ENCODE peak calls at places on chromosomes 7 and 10, in six cellular contexts. U is endothelial cell of umbilical vein, L is HepG2, W is fibroblast of lung, P is GM23248, S is GM23338. F is an unnamed sample. For H3K4me1, the result is how much of the 10 kb centered on the place peaks cover.

GRCh38 chr10:4240641-4241197 is 455.7 kb upstream of the KLF6 start:
- DNase-seq in U (peak), L (no peak), W (peak), P (peak), S (no peak), F (no peak)

GRCh38 chr7:156046031-156046560 is 233.8 kb upstream of the SHH start:
- DNase-seq in U (no peak), L (no peak), W (no peak), P (no peak), S (no peak), F (no peak)

GRCh38 chr7:66454600-66455225 is 174.0 kb upstream of the KCTD7 start:
- DNase-seq in U (no peak), L (no peak), W (no peak), P (no peak), S (no peak), F (no peak)

GRCh38 chr10:8048281-8049008 is 6.0 kb upstream of the GATA3 start:
- DNase-seq in U (no peak), L (no peak), W (no peak), P (no peak), S (peak), F (no peak)

GRCh38 chr7:137453356-137453755 is 109.8 kb upstream of the PTN start:
- DNase-seq in U (no peak), L (no peak), W (no peak), P (no peak), S (no peak), F (no peak)

GRCh38 chr7:95435422-95435780 is 573 bp upstream of the PON2 start:
- DNase-seq in U (no peak), L (no peak), W (no peak), P (no peak), S (no peak), F (no peak)

GRCh38 chr10:31615129-31615528 is 296.1 kb downstream of the ZEB1 start:
- DNase-seq in U (no peak), L (no peak), W (no peak), P (no peak), S (no peak), F (no peak)

GRCh38 chr10:86254526-86255174 is 111.9 kb downstream of the GRID1 start:
- DNase-seq in U (no peak), L (no peak), W (no peak), P (peak), S (no peak), F (peak)

GRCh38 chr7:87113077-87113476 is 39.2 kb upstream of the DMTF1 start:
- DNase-seq in U (no peak), L (no peak), W (peak), P (peak), S (no peak), F (no peak)

GRCh38 chr7:16583834-16584233 is 57.2 kb downstream of the LRRC72 start:
- DNase-seq in U (no peak), L (no peak), W (no peak), P (no peak), S (no peak), F (no peak)

GRCh38 chr7:149670288-149670687 is 103.1 kb downstream of the ZNF467 start:
- DNase-seq in U (peak), L (no peak), W (peak), P (peak), S (no peak), F (no peak)

GRCh38 chr7:21134631-21135030 is 293.3 kb upstream of the SP4 start:
- DNase-seq in U (no peak), L (no peak), W (no peak), P (no peak), S (no peak), F (no peak)

GRCh38 chr7:40654171-40654570 is 519.4 kb downstream of the SUGCT start:
- DNase-seq in U (no peak), L (no peak), W (no peak), P (no peak), S (no peak), F (no peak)

GRCh38 chr7:1312098-1313070 is 79.7 kb downstream of the UNCX start:
- DNase-seq in U (no peak), L (no peak), W (no peak), P (no peak), S (no peak), F (peak)

GRCh38 chr7:71477441-71477840 is 345.5 kb downstream of the GALNT17 start:
- DNase-seq in U (no peak), L (no peak), W (no peak), P (peak), S (no peak), F (no peak)

GRCh38 chr7:69728299-69728698 is 130.0 kb downstream of the AUTS2 start:
- DNase-seq in U (no peak), L (no peak), W (peak), P (peak), S (no peak), F (no peak)
- H3K4me1 ChIP-seq in U (under half), L (under half), W (under half), P (under half), S (under half), F (under half)

GRCh38 chr7:101134399-101134980 is 7.6 kb downstream of the SERPINE1 start:
- DNase-seq in U (peak), L (no peak), W (peak), P (peak), S (no peak), F (no peak)

GRCh38 chr7:101129603-101130117 is 2.8 kb downstream of the SERPINE1 start:
- DNase-seq in U (no peak), L (no peak), W (no peak), P (peak), S (no peak), F (no peak)

GRCh38 chr7:101137651-101138148 is 10.8 kb downstream of the SERPINE1 start:
- DNase-seq in U (no peak), L (no peak), W (no peak), P (peak), S (no peak), F (peak)

GRCh38 chr7:101138149-101138870 is 11.4 kb downstream of the SERPINE1 start:
- DNase-seq in U (peak), L (peak), W (peak), P (peak), S (peak), F (peak)

GRCh38 chr7:101133621-101134398 is 6.9 kb downstream of the SERPINE1 start:
- DNase-seq in U (no peak), L (no peak), W (peak), P (peak), S (no peak), F (peak)
- TF ChIP-seq EZH2 in U (no peak), L (no peak), W (no peak), P (no peak), S (no peak), F (no peak)

GRCh38 chr7:36393826-36394225 is 4.2 kb downstream of the ANLN start:
- DNase-seq in U (no peak), L (peak), W (no peak), P (no peak), S (peak), F (no peak)
- H2AFZ ChIP-seq in U (no peak), L (no peak), W (peak), P (peak), S (no peak), F (no peak)

GRCh38 chr7:122766593-122766992 is 63.9 kb upstream of the RNF148 start:
- DNase-seq in U (no peak), L (no peak), W (no peak), P (no peak), S (no peak), F (no peak)
- H3K4me1 ChIP-seq in U (under half), L (under half), W (under half), P (under half), S (under half), F (under half)

GRCh38 chr7:36637417-36637816 is 86.9 kb downstream of the AOAH start:
- DNase-seq in U (no peak), L (no peak), W (no peak), P (no peak), S (no peak), F (no peak)

GRCh38 chr7:36630112-36630650 is 94.1 kb downstream of the AOAH start:
- DNase-seq in U (no peak), L (no peak), W (peak), P (no peak), S (no peak), F (no peak)

GRCh38 chr7:36638586-36639265 is 85.6 kb downstream of the AOAH start:
- DNase-seq in U (no peak), L (no peak), W (no peak), P (no peak), S (no peak), F (no peak)

GRCh38 chr7:36638140-36638539 is 86.2 kb downstream of the AOAH start:
- DNase-seq in U (no peak), L (no peak), W (no peak), P (no peak), S (no peak), F (no peak)

DNA sequence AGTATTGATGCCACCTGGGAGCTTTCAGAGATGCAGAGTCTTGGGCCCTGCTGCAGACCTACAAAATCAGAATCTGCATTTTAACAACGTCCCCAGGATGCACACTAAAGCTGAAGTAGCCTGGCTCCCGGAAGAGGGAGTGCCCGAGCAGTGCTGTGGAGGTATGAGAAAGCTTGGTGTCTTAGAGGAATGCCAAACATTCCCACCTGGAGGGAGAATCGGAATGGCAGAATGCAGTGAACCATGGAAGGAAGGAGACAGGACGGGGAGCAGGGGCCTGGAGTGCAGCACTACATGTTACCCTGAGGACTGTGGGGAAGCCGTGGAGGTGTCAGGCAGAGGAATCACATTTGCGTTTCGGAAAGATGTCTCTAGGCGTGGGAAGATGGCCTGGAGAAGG is 90.9 kb downstream of the AOAH start:
- DNase-seq in U (no peak), L (no peak), W (no peak), P (no peak), S (peak), F (no peak)
- TF ChIP-seq EZH2 in U (no peak), L (no peak), W (no peak), P (no peak), S (no peak), F (no peak)

GRCh38 chr10:19629559-19629958 is 186.7 kb upstream of the PLXDC2 start:
- DNase-seq in U (no peak), L (no peak), W (peak), P (peak), S (peak), F (no peak)
- H2AFZ ChIP-seq in U (no peak), L (no peak), W (peak), P (peak), S (peak), F (no peak)

GRCh38 chr7:50674299-50674698 is 108.4 kb downstream of the GRB10 start:
- DNase-seq in U (no peak), L (no peak), W (no peak), P (no peak), S (no peak), F (no peak)

GRCh38 chr7:50669890-50670289 is 104.7 kb upstream of the DDC start:
- DNase-seq in U (no peak), L (no peak), W (no peak), P (no peak), S (no peak), F (no peak)

GRCh38 chr7:50671397-50671796 is 106.2 kb upstream of the DDC start:
- DNase-seq in U (no peak), L (no peak), W (no peak), P (no peak), S (no peak), F (no peak)

GRCh38 chr7:50673096-50673495 is 107.9 kb upstream of the DDC start:
- DNase-seq in U (no peak), L (no peak), W (no peak), P (no peak), S (no peak), F (no peak)

DNA sequence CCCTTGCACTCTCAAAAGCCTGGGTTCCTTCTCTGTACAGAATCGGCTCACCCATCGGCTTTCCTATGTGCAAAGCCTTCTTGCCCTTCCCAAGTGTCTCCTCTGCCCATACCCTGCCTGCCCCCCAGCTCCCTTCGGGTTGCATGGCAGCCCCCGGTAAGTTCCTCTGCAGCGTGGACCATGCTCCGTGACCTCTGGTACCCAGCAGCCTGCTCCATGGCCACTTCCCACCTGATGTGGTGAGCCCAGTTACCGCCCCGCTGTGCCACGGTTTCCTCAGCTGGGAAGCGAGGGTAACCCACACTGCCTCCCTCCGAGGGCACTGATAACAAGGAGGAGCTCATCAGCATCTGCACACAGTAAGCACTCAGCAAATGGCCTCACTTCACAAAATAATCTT is 106.8 kb upstream of the DDC start:
- DNase-seq in U (no peak), L (no peak), W (no peak), P (no peak), S (no peak), F (no peak)
- H3K4me1 ChIP-seq in U (under half), L (under half), W (under half), P (under half), S (under half), F (under half)

GRCh38 chr7:93574646-93575554 is at the start of gene CALCR:
- DNase-seq in U (no peak), L (no peak), W (peak), P (peak), S (peak), F (no peak)
- TF ChIP-seq EZH2 in U (no peak), L (no peak), W (no peak), P (no peak), S (peak), F (no peak)